ENCODE peak calls at places on chromosomes 2 and 18, in six cellular contexts. One of them, this sample, is unnamed.

GRCh38 chr2:3457524-3458395 is 61.6 kb downstream of the ADI1 start:
- DNase-seq in non-pigmented ciliary epithelial cell: no peak
- DNase-seq in IMR-90: no peak
- DNase-seq in A549: no peak
- DNase-seq in body of pancreas: no peak
- DNase-seq in GM12878: no peak
- DNase-seq in this sample: no peak

GRCh38 chr18:64037812-64038414 is 68.0 kb downstream of the SERPINB8 start:
- DNase-seq in non-pigmented ciliary epithelial cell: no peak
- DNase-seq in A549: peak
- DNase-seq in IMR-90: peak
- DNase-seq in GM12878: no peak
- DNase-seq in body of pancreas: no peak
- DNase-seq in this sample: no peak

GRCh38 chr2:279956-280654 is 7.8 kb downstream of the ALKAL2 start:
- DNase-seq in body of pancreas: no peak
- DNase-seq in GM12878: no peak
- DNase-seq in A549: no peak
- DNase-seq in IMR-90: no peak
- DNase-seq in non-pigmented ciliary epithelial cell: no peak
- DNase-seq in this sample: no peak

GRCh38 chr18:37476182-37476581 is 89.4 kb downstream of the CELF4 start:
- DNase-seq in IMR-90: peak
- DNase-seq in GM12878: no peak
- DNase-seq in A549: peak
- DNase-seq in body of pancreas: peak
- DNase-seq in non-pigmented ciliary epithelial cell: no peak
- DNase-seq in this sample: no peak

GRCh38 chr2:147099845-147100244 is 745.0 kb upstream of the ACVR2A start:
- DNase-seq in body of pancreas: no peak
- DNase-seq in GM12878: no peak
- DNase-seq in A549: no peak
- DNase-seq in non-pigmented ciliary epithelial cell: no peak
- DNase-seq in IMR-90: no peak
- DNase-seq in this sample: no peak

GRCh38 chr18:63003899-63004298 is 288.6 kb downstream of the PHLPP1 start:
- DNase-seq in non-pigmented ciliary epithelial cell: no peak
- DNase-seq in body of pancreas: no peak
- DNase-seq in A549: no peak
- DNase-seq in IMR-90: no peak
- DNase-seq in GM12878: no peak
- DNase-seq in this sample: no peak

GRCh38 chr2:239944706-239945551 is 80.2 kb downstream of the NDUFA10 start:
- DNase-seq in non-pigmented ciliary epithelial cell: no peak
- DNase-seq in GM12878: no peak
- DNase-seq in body of pancreas: no peak
- DNase-seq in IMR-90: peak
- DNase-seq in A549: no peak
- DNase-seq in this sample: peak

GRCh38 chr2:160940271-160940670 is 220.0 kb upstream of the TANK start:
- DNase-seq in IMR-90: peak
- DNase-seq in A549: no peak
- DNase-seq in non-pigmented ciliary epithelial cell: no peak
- DNase-seq in GM12878: no peak
- DNase-seq in body of pancreas: no peak
- DNase-seq in this sample: no peak

GRCh38 chr2:8004250-8004681 is 677.6 kb upstream of the ID2 start:
- DNase-seq in non-pigmented ciliary epithelial cell: peak
- DNase-seq in GM12878: no peak
- DNase-seq in body of pancreas: no peak
- DNase-seq in A549: peak
- DNase-seq in IMR-90: peak
- DNase-seq in this sample: no peak

GRCh38 chr2:240390091-240391073 is 45.1 kb upstream of the GPC1 start:
- DNase-seq in body of pancreas: no peak
- DNase-seq in non-pigmented ciliary epithelial cell: no peak
- DNase-seq in A549: no peak
- DNase-seq in IMR-90: no peak
- DNase-seq in GM12878: no peak
- DNase-seq in this sample: no peak

GRCh38 chr18:55337908-55338521 is 250.0 kb downstream of the TCF4 start:
- DNase-seq in IMR-90: no peak
- DNase-seq in GM12878: no peak
- DNase-seq in body of pancreas: no peak
- DNase-seq in non-pigmented ciliary epithelial cell: no peak
- DNase-seq in A549: no peak
- DNase-seq in this sample: no peak

GRCh38 chr2:160109939-160110673 is 47.7 kb upstream of the PLA2R1 start:
- DNase-seq in GM12878: no peak
- DNase-seq in non-pigmented ciliary epithelial cell: peak
- DNase-seq in body of pancreas: peak
- DNase-seq in IMR-90: peak
- DNase-seq in A549: peak
- DNase-seq in this sample: peak

GRCh38 chr2:170425291-170425751 is 247.4 kb downstream of the MYO3B start:
- DNase-seq in GM12878: no peak
- DNase-seq in IMR-90: peak
- DNase-seq in body of pancreas: no peak
- DNase-seq in non-pigmented ciliary epithelial cell: no peak
- DNase-seq in A549: no peak
- DNase-seq in this sample: no peak

GRCh38 chr2:7819860-7820259 is 862.0 kb upstream of the ID2 start:
- DNase-seq in A549: no peak
- DNase-seq in GM12878: no peak
- DNase-seq in IMR-90: no peak
- DNase-seq in body of pancreas: no peak
- DNase-seq in non-pigmented ciliary epithelial cell: no peak
- DNase-seq in this sample: no peak

GRCh38 chr2:113103958-113104627 is 23.3 kb upstream of the IL1RN start:
- DNase-seq in A549: no peak
- DNase-seq in IMR-90: no peak
- DNase-seq in GM12878: no peak
- DNase-seq in non-pigmented ciliary epithelial cell: no peak
- DNase-seq in body of pancreas: no peak
- DNase-seq in this sample: no peak

This sample was measured in GM06990.